ENCODE peak calls at places on chromosomes 6 and 20, in nine cellular contexts. L, P, D, N, X, S, E, R and M are unnamed samples.

GRCh38 chr20:61502433-61502832 is 250.4 kb downstream of the CDH4 start:
- DNase-seq in X (no peak), R (no peak), E (no peak), P (no peak), D (no peak), L (peak), S (no peak), N (no peak), M (no peak)

GRCh38 chr6:111573892-111574800 is 31.5 kb downstream of the TRAF3IP2 start:
- DNase-seq in L (peak), S (no peak), X (no peak), E (no peak), P (no peak), R (no peak), D (peak), N (no peak), M (no peak)

GRCh38 chr6:75208564-75209431 is 2.9 kb upstream of the COL12A1 start:
- DNase-seq in S (peak), X (peak), N (peak), R (peak), D (peak), E (peak), P (peak), L (peak), M (peak)

GRCh38 chr20:47770931-47771330 is 14.3 kb downstream of the SULF2 start:
- DNase-seq in N (no peak), R (no peak), L (no peak), D (no peak), S (no peak), X (no peak), P (no peak), E (no peak), M (no peak)

GRCh38 chr6:87154641-87155271 is 609 bp upstream of the ZNF292 start:
- DNase-seq in R (peak), D (peak), L (peak), S (no peak), X (peak), N (no peak), E (no peak), P (no peak), M (no peak)

GRCh38 chr6:111774346-111774703 is 98.9 kb downstream of the FYN start:
- DNase-seq in R (no peak), L (no peak), N (no peak), S (no peak), E (no peak), D (no peak), X (no peak), P (no peak), M (no peak)

GRCh38 chr6:148109732-148110131 is 232.9 kb upstream of the SASH1 start:
- DNase-seq in X (no peak), N (no peak), L (no peak), P (no peak), D (peak), S (no peak), R (no peak), E (no peak), M (no peak)

GRCh38 chr6:17986656-17987575 is 519 bp downstream of the KIF13A start:
- DNase-seq in S (peak), L (peak), N (no peak), X (no peak), P (no peak), R (no peak), D (peak), E (peak), M (peak)

GRCh38 chr20:23646106-23646958 is 8.6 kb upstream of the CST3 start:
- DNase-seq in X (no peak), R (no peak), S (no peak), D (no peak), L (no peak), N (no peak), P (no peak), E (no peak), M (no peak)

GRCh38 chr6:150767161-150767560 is 98.3 kb upstream of the MTHFD1L start:
- DNase-seq in N (no peak), L (no peak), X (no peak), E (no peak), R (no peak), D (no peak), P (no peak), S (no peak), M (no peak)

GRCh38 chr20:4763261-4763660 is 41.6 kb downstream of the PRND start:
- DNase-seq in E (no peak), L (no peak), R (no peak), D (no peak), N (no peak), X (no peak), P (no peak), S (no peak), M (no peak)

GRCh38 chr6:23329091-23329490 is 759.7 kb downstream of the HDGFL1 start:
- DNase-seq in R (no peak), X (no peak), S (no peak), E (no peak), D (no peak), N (no peak), L (no peak), P (no peak), M (no peak)

GRCh38 chr6:37068523-37069270 is 63.2 kb downstream of the FGD2 start:
- DNase-seq in S (no peak), L (no peak), X (no peak), P (no peak), N (no peak), E (no peak), R (peak), D (no peak), M (no peak)

GRCh38 chr20:33281550-33282146 is 1.4 kb upstream of the BPIFB1 start:
- DNase-seq in S (peak), N (no peak), E (no peak), L (no peak), R (no peak), P (no peak), X (no peak), D (no peak), M (no peak)

GRCh38 chr6:97053643-97054411 is 129.3 kb downstream of the KLHL32 start:
- DNase-seq in S (no peak), N (no peak), R (no peak), E (no peak), X (peak), D (peak), P (no peak), L (no peak), M (no peak)

GRCh38 chr20:53220482-53221307 is 248.5 kb downstream of the TSHZ2 start:
- DNase-seq in D (no peak), L (peak), R (no peak), N (no peak), P (no peak), E (no peak), X (no peak), S (no peak), M (no peak)

GRCh38 chr6:166826264-166826663 is 130.1 kb downstream of the RNASET2 start:
- DNase-seq in P (no peak), D (no peak), R (no peak), X (no peak), N (no peak), L (no peak), E (no peak), S (no peak), M (no peak)